ENCODE peak calls at places on chromosomes 13 and 19, in four cellular contexts. J is GM19239, H is AG04450, M is gastrocnemius medialis. Y is an unnamed sample.

GRCh38 chr13:28468520-28468915 is 26.4 kb downstream of the FLT1 start:
- DNase-seq in M (no peak), H (no peak), J (no peak), Y (no peak)

GRCh38 chr19:18167975-18168645 is 5.5 kb upstream of the IFI30 start:
- DNase-seq in H (no peak), J (peak), M (peak), Y (no peak)

GRCh38 chr13:48853381-48854102 is 122.2 kb upstream of the FNDC3A start:
- DNase-seq in M (no peak), J (no peak), H (no peak), Y (peak)

GRCh38 chr13:106533940-106534843 is 1.3 kb downstream of the EFNB2 start:
- DNase-seq in J (no peak), H (peak), M (peak), Y (no peak)

GRCh38 chr13:59963383-59963782 is 200.3 kb downstream of the DIAPH3 start:
- DNase-seq in J (no peak), H (no peak), M (no peak), Y (no peak)

GRCh38 chr13:31172535-31172934 is 10.8 kb upstream of the HSPH1 start:
- DNase-seq in H (peak), M (no peak), J (no peak), Y (peak)

GRCh38 chr13:59437902-59438301 is 725.8 kb downstream of the DIAPH3 start:
- DNase-seq in H (no peak), J (no peak), M (no peak), Y (no peak)

GRCh38 chr19:13899393-13899792 is 6.5 kb downstream of the BRME1 start:
- DNase-seq in J (no peak), H (no peak), M (no peak), Y (no peak)

GRCh38 chr13:69601661-69602060 is 506.0 kb upstream of the ATXN8OS start:
- DNase-seq in M (no peak), H (no peak), J (no peak), Y (no peak)

GRCh38 chr13:50126378-50127016 is 111.3 kb downstream of the KCNRG start:
- DNase-seq in H (no peak), M (no peak), J (no peak), Y (no peak)

GRCh38 chr13:28611654-28612131 is 47.2 kb upstream of the POMP start:
- DNase-seq in M (no peak), H (no peak), J (no peak), Y (no peak)

GRCh38 chr19:7968796-7969559 is 25.5 kb upstream of the TIMM44 start:
- DNase-seq in H (no peak), J (no peak), M (no peak), Y (no peak)

GRCh38 chr19:58519087-58519354 is 589 bp downstream of the ZBTB45 start:
- DNase-seq in J (peak), M (peak), H (no peak), Y (peak)

GRCh38 chr13:27182844-27183497 is 11.4 kb upstream of the USP12 start:
- DNase-seq in H (no peak), J (no peak), M (peak), Y (peak)

GRCh38 chr13:33186851-33187250 is 98.7 kb downstream of the STARD13 start:
- DNase-seq in H (no peak), M (no peak), J (no peak), Y (no peak)

GRCh38 chr19:13974073-13974472 is 21.8 kb downstream of the DCAF15 start:
- DNase-seq in H (no peak), M (no peak), J (no peak), Y (no peak)

GRCh38 chr13:33206945-33207615 is 78.5 kb downstream of the STARD13 start:
- DNase-seq in J (no peak), H (no peak), M (no peak), Y (no peak)

GRCh38 chr19:40219721-40220276 is 1.6 kb upstream of the TTC9B start:
- DNase-seq in M (no peak), H (no peak), J (no peak), Y (peak)

GRCh38 chr13:63636231-63636993 is 2220.8 kb upstream of the PCDH20 start:
- DNase-seq in J (no peak), M (no peak), H (no peak), Y (no peak)

GRCh38 chr13:81487151-81487550 is 1146.2 kb upstream of the SPRY2 start:
- DNase-seq in H (no peak), M (no peak), J (no peak), Y (no peak)

Y was measured in pulmonary artery endothelial cell.